ENCODE peak calls at places on chromosomes 12 and 14, in four cellular contexts. H is mucosa of descending colon; L is cardiac fibroblast; U is activated CD4-positive, CD25-positive, alpha-beta regulatory T cell. T is an unnamed sample.
A peak's percentile ranks its signal among the peaks of the same experiment; 100 is the strongest.

GRCh38 chr14:67539116-67539515 is 6.0 kb downstream of the PLEKHH1 start:
- DNase-seq in H (no peak), L (no peak), U (no peak), T (no peak)

GRCh38 chr12:93979189-93979588 is 169.2 kb upstream of the PLXNC1 start:
- DNase-seq in H (no peak), L (peak; percentile 73), U (peak; percentile 2), T (no peak)

GRCh38 chr12:6085841-6086240 is 38.6 kb downstream of the VWF start:
- DNase-seq in H (no peak), L (no peak), U (no peak), T (no peak)

GRCh38 chr14:72576258-72576657 is 317.6 kb downstream of the DPF3 start:
- DNase-seq in H (no peak), L (peak; percentile 17), U (no peak), T (no peak)

GRCh38 chr14:31244626-31245025 is 37.0 kb upstream of the HECTD1 start:
- DNase-seq in H (no peak), L (no peak), U (no peak), T (no peak)

GRCh38 chr14:74905595-74906142 is 17.4 kb downstream of the RPS6KL1 start:
- DNase-seq in H (no peak), L (peak; percentile 56), U (peak; percentile 63), T (peak; percentile 39)

GRCh38 chr14:35877276-35877675 is 51.1 kb downstream of the BRMS1L start:
- DNase-seq in H (no peak), L (peak; percentile 10), U (no peak), T (no peak)

GRCh38 chr12:119988440-119988787 is 622 bp upstream of the BICDL1 start:
- DNase-seq in H (no peak), L (peak; percentile 49), U (no peak), T (no peak)

GRCh38 chr12:125315771-125316170 is 250.5 kb downstream of the AACS start:
- DNase-seq in H (no peak), L (no peak), U (no peak), T (no peak)

T was measured in gastrocnemius medialis.